ENCODE peak calls at places on chromosome 2, in six cellular contexts. One of them, this sample, is unnamed.
A peak's percentile ranks its signal among the peaks of the same experiment; 100 is the strongest.

GRCh38 chr2:231699006-231699405 is 9.3 kb upstream of the PTMA start:
- DNase-seq in stimulated activated CD8-positive, alpha-beta memory T cell treated with anti-CD3 and anti-CD28 coated beads, Interleukin-12 subunit alpha, Interleukin-12 subunit beta, amount 100 ng/mL, for 4 hours: no peak
- DNase-seq in BE2C: no peak
- DNase-seq in AG08395: no peak
- DNase-seq in H4: no peak
- DNase-seq in erythroblast: no peak
- DNase-seq in this sample: no peak

GRCh38 chr2:127805491-127805890 is 5.5 kb downstream of the WDR33 start:
- DNase-seq in AG08395: no peak
- DNase-seq in erythroblast: no peak
- DNase-seq in H4: no peak
- DNase-seq in BE2C: no peak
- DNase-seq in stimulated activated CD8-positive, alpha-beta memory T cell treated with anti-CD3 and anti-CD28 coated beads, Interleukin-12 subunit alpha, Interleukin-12 subunit beta, amount 100 ng/mL, for 4 hours: no peak
- DNase-seq in this sample: no peak

GRCh38 chr2:164371916-164372315 is 249.4 kb downstream of the GRB14 start:
- DNase-seq in erythroblast: no peak
- DNase-seq in stimulated activated CD8-positive, alpha-beta memory T cell treated with anti-CD3 and anti-CD28 coated beads, Interleukin-12 subunit alpha, Interleukin-12 subunit beta, amount 100 ng/mL, for 4 hours: no peak
- DNase-seq in BE2C: no peak
- DNase-seq in AG08395: no peak
- DNase-seq in H4: no peak
- DNase-seq in this sample: no peak

GRCh38 chr2:96553176-96553956 is 16.8 kb downstream of the ARID5A start:
- DNase-seq in stimulated activated CD8-positive, alpha-beta memory T cell treated with anti-CD3 and anti-CD28 coated beads, Interleukin-12 subunit alpha, Interleukin-12 subunit beta, amount 100 ng/mL, for 4 hours: no peak
- DNase-seq in erythroblast: no peak
- DNase-seq in AG08395: no peak
- DNase-seq in BE2C: no peak
- DNase-seq in H4: no peak
- DNase-seq in this sample: no peak

GRCh38 chr2:226669249-226669648 is 130.4 kb downstream of the IRS1 start:
- DNase-seq in stimulated activated CD8-positive, alpha-beta memory T cell treated with anti-CD3 and anti-CD28 coated beads, Interleukin-12 subunit alpha, Interleukin-12 subunit beta, amount 100 ng/mL, for 4 hours: no peak
- DNase-seq in BE2C: no peak
- DNase-seq in AG08395: no peak
- DNase-seq in H4: no peak
- DNase-seq in erythroblast: no peak
- DNase-seq in this sample: no peak

GRCh38 chr2:120791961-120792295 is 56.3 kb downstream of the GLI2 start:
- DNase-seq in AG08395: no peak
- DNase-seq in BE2C: no peak
- DNase-seq in stimulated activated CD8-positive, alpha-beta memory T cell treated with anti-CD3 and anti-CD28 coated beads, Interleukin-12 subunit alpha, Interleukin-12 subunit beta, amount 100 ng/mL, for 4 hours: no peak
- DNase-seq in H4: no peak
- DNase-seq in erythroblast: no peak
- DNase-seq in this sample: no peak

GRCh38 chr2:15359716-15360531 is 201.2 kb downstream of the NBAS start:
- DNase-seq in erythroblast: no peak
- DNase-seq in BE2C: no peak
- DNase-seq in AG08395: peak; percentile 62
- DNase-seq in H4: peak; percentile 5
- DNase-seq in stimulated activated CD8-positive, alpha-beta memory T cell treated with anti-CD3 and anti-CD28 coated beads, Interleukin-12 subunit alpha, Interleukin-12 subunit beta, amount 100 ng/mL, for 4 hours: no peak
- DNase-seq in this sample: no peak

GRCh38 chr2:201411421-201411820 is 39.8 kb downstream of the TRAK2 start:
- DNase-seq in H4: no peak
- DNase-seq in stimulated activated CD8-positive, alpha-beta memory T cell treated with anti-CD3 and anti-CD28 coated beads, Interleukin-12 subunit alpha, Interleukin-12 subunit beta, amount 100 ng/mL, for 4 hours: no peak
- DNase-seq in AG08395: peak; percentile 22
- DNase-seq in BE2C: no peak
- DNase-seq in erythroblast: no peak
- DNase-seq in this sample: no peak

GRCh38 chr2:236026839-236027238 is 141.3 kb downstream of the GBX2 start:
- DNase-seq in H4: no peak
- DNase-seq in stimulated activated CD8-positive, alpha-beta memory T cell treated with anti-CD3 and anti-CD28 coated beads, Interleukin-12 subunit alpha, Interleukin-12 subunit beta, amount 100 ng/mL, for 4 hours: no peak
- DNase-seq in BE2C: no peak
- DNase-seq in AG08395: no peak
- DNase-seq in erythroblast: no peak
- DNase-seq in this sample: no peak

GRCh38 chr2:165846056-165846455 is 52.0 kb upstream of the GALNT3 start:
- DNase-seq in H4: no peak
- DNase-seq in erythroblast: no peak
- DNase-seq in AG08395: no peak
- DNase-seq in stimulated activated CD8-positive, alpha-beta memory T cell treated with anti-CD3 and anti-CD28 coated beads, Interleukin-12 subunit alpha, Interleukin-12 subunit beta, amount 100 ng/mL, for 4 hours: no peak
- DNase-seq in BE2C: no peak
- DNase-seq in this sample: no peak

GRCh38 chr2:17319090-17319489 is 199.2 kb downstream of the RAD51AP2 start:
- DNase-seq in BE2C: no peak
- DNase-seq in erythroblast: no peak
- DNase-seq in AG08395: no peak
- DNase-seq in H4: no peak
- DNase-seq in stimulated activated CD8-positive, alpha-beta memory T cell treated with anti-CD3 and anti-CD28 coated beads, Interleukin-12 subunit alpha, Interleukin-12 subunit beta, amount 100 ng/mL, for 4 hours: no peak
- DNase-seq in this sample: no peak

GRCh38 chr2:188645982-188646381 is 328.2 kb upstream of the COL3A1 start:
- DNase-seq in BE2C: no peak
- DNase-seq in H4: no peak
- DNase-seq in AG08395: peak; percentile 53
- DNase-seq in stimulated activated CD8-positive, alpha-beta memory T cell treated with anti-CD3 and anti-CD28 coated beads, Interleukin-12 subunit alpha, Interleukin-12 subunit beta, amount 100 ng/mL, for 4 hours: no peak
- DNase-seq in erythroblast: no peak
- DNase-seq in this sample: no peak

GRCh38 chr2:120223034-120223912 is at the start of gene TMEM185B:
- DNase-seq in BE2C: peak; percentile 82
- DNase-seq in stimulated activated CD8-positive, alpha-beta memory T cell treated with anti-CD3 and anti-CD28 coated beads, Interleukin-12 subunit alpha, Interleukin-12 subunit beta, amount 100 ng/mL, for 4 hours: peak; percentile 87
- DNase-seq in AG08395: peak; percentile 97
- DNase-seq in erythroblast: peak; percentile 89
- DNase-seq in H4: peak; percentile 56
- DNase-seq in this sample: peak; percentile 84

GRCh38 chr2:85438291-85439110 is 20.0 kb downstream of the SH2D6 start:
- DNase-seq in BE2C: peak; percentile 38
- DNase-seq in AG08395: no peak
- DNase-seq in stimulated activated CD8-positive, alpha-beta memory T cell treated with anti-CD3 and anti-CD28 coated beads, Interleukin-12 subunit alpha, Interleukin-12 subunit beta, amount 100 ng/mL, for 4 hours: no peak
- DNase-seq in erythroblast: no peak
- DNase-seq in H4: no peak
- DNase-seq in this sample: no peak

GRCh38 chr2:177989029-177989885 is 83.3 kb downstream of the PDE11A start:
- DNase-seq in stimulated activated CD8-positive, alpha-beta memory T cell treated with anti-CD3 and anti-CD28 coated beads, Interleukin-12 subunit alpha, Interleukin-12 subunit beta, amount 100 ng/mL, for 4 hours: no peak
- DNase-seq in H4: no peak
- DNase-seq in BE2C: no peak
- DNase-seq in erythroblast: no peak
- DNase-seq in AG08395: peak; percentile 70
- DNase-seq in this sample: no peak

GRCh38 chr2:96325884-96326255 is 753 bp downstream of the ITPRIPL1 start:
- DNase-seq in H4: no peak
- DNase-seq in erythroblast: no peak
- DNase-seq in BE2C: no peak
- DNase-seq in AG08395: no peak
- DNase-seq in stimulated activated CD8-positive, alpha-beta memory T cell treated with anti-CD3 and anti-CD28 coated beads, Interleukin-12 subunit alpha, Interleukin-12 subunit beta, amount 100 ng/mL, for 4 hours: no peak
- DNase-seq in this sample: peak; percentile 23

GRCh38 chr2:228705331-228705730 is 523.8 kb upstream of the SPHKAP start:
- DNase-seq in H4: no peak
- DNase-seq in stimulated activated CD8-positive, alpha-beta memory T cell treated with anti-CD3 and anti-CD28 coated beads, Interleukin-12 subunit alpha, Interleukin-12 subunit beta, amount 100 ng/mL, for 4 hours: no peak
- DNase-seq in erythroblast: no peak
- DNase-seq in AG08395: no peak
- DNase-seq in BE2C: no peak
- DNase-seq in this sample: no peak

GRCh38 chr2:27596627-27597026 is 13.8 kb downstream of the ZNF512 start:
- DNase-seq in AG08395: peak; percentile 8
- DNase-seq in H4: no peak
- DNase-seq in stimulated activated CD8-positive, alpha-beta memory T cell treated with anti-CD3 and anti-CD28 coated beads, Interleukin-12 subunit alpha, Interleukin-12 subunit beta, amount 100 ng/mL, for 4 hours: no peak
- DNase-seq in erythroblast: no peak
- DNase-seq in BE2C: no peak
- DNase-seq in this sample: no peak

GRCh38 chr2:231425811-231426703 is 30.5 kb downstream of the B3GNT7 start:
- DNase-seq in erythroblast: no peak
- DNase-seq in BE2C: no peak
- DNase-seq in AG08395: no peak
- DNase-seq in stimulated activated CD8-positive, alpha-beta memory T cell treated with anti-CD3 and anti-CD28 coated beads, Interleukin-12 subunit alpha, Interleukin-12 subunit beta, amount 100 ng/mL, for 4 hours: peak; percentile 65
- DNase-seq in H4: no peak
- DNase-seq in this sample: no peak

GRCh38 chr2:136006658-136007057 is 21.2 kb upstream of the DARS1 start:
- DNase-seq in erythroblast: no peak
- DNase-seq in BE2C: no peak
- DNase-seq in stimulated activated CD8-positive, alpha-beta memory T cell treated with anti-CD3 and anti-CD28 coated beads, Interleukin-12 subunit alpha, Interleukin-12 subunit beta, amount 100 ng/mL, for 4 hours: no peak
- DNase-seq in AG08395: no peak
- DNase-seq in H4: no peak
- DNase-seq in this sample: no peak

This sample was measured in activated gamma-delta T cell.